ENCODE peak calls at places on chromosomes 2 and 18, in seven cellular contexts. F is PC-3, Z is neural progenitor cell, W is GM23248, J is MM.1S, G is hepatocyte, S is HCT116. D is an unnamed sample. For H3K9me3 and H3K36me3, the result is how much of the 10 kb centered on the place peaks cover.

GRCh38 chr18:31250902-31251301 is 67.1 kb upstream of the DSG1 start:
- DNase-seq in W (no peak), Z (no peak), S (no peak), J (no peak), G (no peak), F (no peak), D (no peak)

GRCh38 chr2:72579595-72580180 is 246.1 kb downstream of the EXOC6B start:
- DNase-seq in G (peak), J (peak), F (peak), Z (peak), S (peak), W (peak), D (peak)

GRCh38 chr18:58967643-58968291 is 103.1 kb downstream of the ZNF532 start:
- DNase-seq in S (no peak), F (no peak), J (no peak), W (no peak), Z (no peak), G (peak), D (no peak)

GRCh38 chr18:12767580-12768155 is 64.8 kb downstream of the PSMG2 start:
- DNase-seq in Z (no peak), J (no peak), W (no peak), F (no peak), G (no peak), S (no peak), D (no peak)

GRCh38 chr2:220147590-220147989 is 520.2 kb downstream of the SLC4A3 start:
- DNase-seq in W (peak), G (no peak), F (no peak), Z (no peak), S (no peak), J (no peak), D (no peak)

GRCh38 chr2:237661799-237662328 is 34.5 kb downstream of the LRRFIP1 start:
- DNase-seq in G (no peak), F (no peak), S (no peak), Z (no peak), W (no peak), J (no peak), D (peak)

GRCh38 chr18:48955528-48956261 is 4.9 kb upstream of the SMAD7 start:
- DNase-seq in S (no peak), J (no peak), W (peak), Z (peak), F (no peak), G (peak), D (peak)

GRCh38 chr18:48798334-48799197 is 152.2 kb downstream of the SMAD7 start:
- DNase-seq in W (no peak), F (no peak), S (no peak), G (no peak), J (no peak), Z (no peak), D (no peak)

GRCh38 chr2:95059656-95060370 is 34.3 kb downstream of the MAL start:
- DNase-seq in F (peak), W (no peak), G (no peak), S (no peak), J (no peak), Z (no peak), D (no peak)

GRCh38 chr2:86592547-86593230 is 29.4 kb upstream of the CHMP3 start:
- DNase-seq in Z (no peak), J (no peak), W (peak), S (no peak), G (no peak), F (no peak), D (no peak)

GRCh38 chr2:30679416-30680088 is 127.7 kb downstream of the CAPN13 start:
- DNase-seq in Z (no peak), J (no peak), W (peak), F (no peak), G (no peak), S (no peak), D (no peak)

GRCh38 chr2:211435331-211435730 is 878.9 kb downstream of the CPS1 start:
- DNase-seq in W (no peak), F (no peak), J (no peak), S (no peak), Z (peak), G (no peak), D (no peak)

GRCh38 chr2:118102433-118103082 is 14.3 kb downstream of the INSIG2 start:
- DNase-seq in W (peak), Z (no peak), J (no peak), F (peak), S (no peak), G (no peak), D (no peak)

GRCh38 chr18:40159141-40160017 is 1795.7 kb upstream of the PIK3C3 start:
- DNase-seq in Z (peak), W (peak), J (peak), G (peak), F (peak), S (peak), D (no peak)

GRCh38 chr18:75492897-75493296 is 65.4 kb upstream of the SMIM21 start:
- DNase-seq in G (no peak), S (no peak), J (no peak), Z (no peak), W (no peak), F (no peak), D (no peak)

GRCh38 chr2:130371723-130372054 is 15.8 kb downstream of the PTPN18 start:
- DNase-seq in Z (no peak), G (peak), J (no peak), F (no peak), W (peak), S (no peak), D (no peak)

GRCh38 chr18:63290456-63291200 is 28.9 kb downstream of the BCL2 start:
- DNase-seq in S (no peak), W (no peak), G (no peak), F (no peak), Z (peak), J (no peak), D (no peak)

GRCh38 chr2:234403074-234403473 is 93.8 kb downstream of the ARL4C start:
- DNase-seq in F (no peak), Z (no peak), J (no peak), G (no peak), S (no peak), W (peak), D (no peak)

GRCh38 chr18:79736846-79737245 is 57.2 kb downstream of the CTDP1 start:
- DNase-seq in F (no peak), Z (no peak), W (no peak), G (no peak), J (no peak), S (no peak), D (no peak)

GRCh38 chr2:64606495-64607363 is 47.0 kb downstream of the SERTAD2 start:
- DNase-seq in F (peak), Z (peak), W (peak), J (no peak), G (peak), S (no peak), D (peak)

GRCh38 chr2:233764264-233764663 is 4.2 kb downstream of the UGT1A1 start:
- DNase-seq in F (peak), G (peak), J (no peak), S (no peak), W (peak), Z (no peak), D (no peak)

GRCh38 chr2:49225126-49225525 is 70.8 kb upstream of the FSHR start:
- DNase-seq in W (no peak), F (no peak), J (no peak), S (no peak), G (no peak), Z (no peak), D (no peak)

GRCh38 chr2:27627963-27628766 is 647 bp downstream of the CCDC121 start:
- DNase-seq in S (peak), G (peak), F (peak), W (peak), Z (peak), J (no peak), D (peak)

GRCh38 chr2:78979380-78980238 is 45.9 kb upstream of the REG3G start:
- DNase-seq in W (peak), J (peak), G (peak), S (no peak), F (peak), Z (peak), D (peak)

GRCh38 chr2:72118951-72119350 is 28.7 kb downstream of the CYP26B1 start:
- DNase-seq in G (no peak), Z (no peak), S (no peak), W (no peak), F (no peak), J (no peak), D (no peak)

GRCh38 chr2:196119926-196120325 is 51.3 kb upstream of the DNAH7 start:
- DNase-seq in J (no peak), W (no peak), S (no peak), F (no peak), Z (no peak), G (no peak), D (no peak)

GRCh38 chr2:40227200-40227599 is 224.7 kb downstream of the SLC8A1 start:
- DNase-seq in G (no peak), W (no peak), Z (no peak), S (no peak), J (no peak), F (peak), D (no peak)

GRCh38 chr18:45713239-45713638 is 10.7 kb upstream of the SLC14A1 start:
- DNase-seq in G (peak), Z (no peak), W (no peak), F (peak), J (no peak), S (no peak), D (no peak)

GRCh38 chr2:188181439-188181838 is 110.2 kb upstream of the GULP1 start:
- DNase-seq in G (no peak), F (no peak), J (no peak), W (no peak), S (no peak), Z (peak), D (no peak)

GRCh38 chr2:71341645-71342044 is 10.1 kb downstream of the ZNF638 start:
- DNase-seq in F (no peak), G (no peak), S (no peak), Z (no peak), W (no peak), J (no peak), D (no peak)

GRCh38 chr18:35306588-35307250 is 16.7 kb upstream of the ZSCAN30 start:
- DNase-seq in S (no peak), J (no peak), W (no peak), Z (no peak), G (no peak), F (no peak), D (no peak)
- H3K9me3 ChIP-seq in S (under half), J (under half), W (under half), Z (half or more), G (half or more), F (under half), D (under half)

GRCh38 chr2:83971547-83971946 is 487.5 kb downstream of the SUCLG1 start:
- DNase-seq in J (no peak), G (peak), W (no peak), F (peak), Z (no peak), S (no peak), D (no peak)
- TF ChIP-seq EZH2phosphoT487 in J (no peak), G (no peak), W (no peak), F (no peak), Z (no peak), S (no peak), D (no peak)

GRCh38 chr2:70226781-70227180 is 21.6 kb downstream of the TIA1 start:
- DNase-seq in S (no peak), W (no peak), J (no peak), Z (no peak), F (no peak), G (no peak), D (no peak)
- H3K36me3 ChIP-seq in S (under half), W (half or more), J (under half), Z (half or more), F (half or more), G (under half), D (half or more)

GRCh38 chr2:128642801-128643200 is 324.1 kb upstream of the HS6ST1 start:
- DNase-seq in Z (no peak), W (no peak), G (no peak), S (no peak), F (no peak), J (no peak), D (no peak)

GRCh38 chr2:128645631-128646030 is 327.0 kb upstream of the HS6ST1 start:
- DNase-seq in J (no peak), G (no peak), Z (no peak), W (no peak), S (no peak), F (no peak), D (no peak)

GRCh38 chr2:128643221-128644065 is 324.8 kb upstream of the HS6ST1 start:
- DNase-seq in G (no peak), Z (no peak), J (no peak), S (no peak), F (no peak), W (no peak), D (no peak)

GRCh38 chr2:128644745-128645256 is 326.1 kb upstream of the HS6ST1 start:
- DNase-seq in F (no peak), J (no peak), G (no peak), Z (peak), S (no peak), W (no peak), D (no peak)

DNA sequence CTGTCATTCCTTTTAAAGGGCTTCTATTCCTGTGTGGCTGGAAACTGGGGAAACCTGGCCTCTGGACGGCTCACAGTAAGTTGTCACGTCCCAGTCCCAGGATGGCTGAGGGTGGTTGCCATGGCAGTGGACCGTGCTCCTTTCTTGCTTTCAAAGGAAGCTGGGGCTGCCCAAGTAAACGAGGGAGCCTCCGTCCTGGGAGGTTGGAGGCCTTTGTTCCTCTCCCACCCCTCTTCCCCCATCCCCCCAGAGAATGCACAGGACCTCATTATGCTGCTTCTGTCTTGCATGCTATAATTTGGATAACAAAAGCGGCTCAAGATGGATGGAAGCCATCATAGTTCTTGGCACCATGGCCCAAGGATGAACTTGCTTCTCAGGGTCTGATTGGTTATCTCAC is 325.5 kb upstream of the HS6ST1 start:
- DNase-seq in Z (peak), F (no peak), S (no peak), W (no peak), G (no peak), J (no peak), D (no peak)
- H3K9me3 ChIP-seq in Z (under half), F (under half), S (under half), W (under half), G (under half), J (under half), D (under half)

D was measured in OCI-LY7.